ENCODE peak calls at places on chromosome 2, in ten cellular contexts. G is fibroblast of lung; H is RWPE1; S is lower lobe of right lung; D is astrocyte; B is endothelial cell of umbilical vein; J is heart left ventricle; A is CD8-positive, alpha-beta T cell; Y is AG09309; I is HCT116. P is an unnamed sample.

GRCh38 chr2:20093263-20094141 is 42.1 kb upstream of the LAPTM4A start:
- DNase-seq in G (peak), H (peak), S (no peak), D (peak), B (peak), J (peak), A (no peak), Y (peak), I (peak), P (peak)

GRCh38 chr2:48548871-48549270 is 18.9 kb downstream of the STON1 start:
- DNase-seq in G (peak), H (no peak), S (no peak), D (peak), B (no peak), J (no peak), A (no peak), Y (no peak), I (no peak), P (no peak)

GRCh38 chr2:137957033-137957432 is 7.2 kb upstream of the HNMT start:
- DNase-seq in G (peak), H (no peak), S (no peak), D (peak), B (no peak), J (no peak), A (no peak), Y (peak), I (no peak), P (no peak)

GRCh38 chr2:67500541-67500940 is 103.4 kb downstream of the ETAA1 start:
- DNase-seq in G (peak), H (no peak), S (no peak), D (peak), B (no peak), J (no peak), A (no peak), Y (no peak), I (no peak), P (no peak)

GRCh38 chr2:40352321-40353099 is 99.4 kb downstream of the SLC8A1 start:
- DNase-seq in G (no peak), H (peak), S (no peak), D (no peak), B (no peak), J (no peak), A (no peak), Y (no peak), I (no peak), P (no peak)

GRCh38 chr2:217714268-217714643 is 288.5 kb downstream of the TNS1 start:
- DNase-seq in G (peak), H (peak), S (peak), D (peak), B (peak), J (peak), A (no peak), Y (no peak), I (no peak), P (peak)

GRCh38 chr2:236588932-236589331 is 19.3 kb downstream of the ACKR3 start:
- DNase-seq in G (no peak), H (no peak), S (no peak), D (no peak), B (no peak), J (no peak), A (no peak), Y (no peak), I (no peak), P (no peak)

GRCh38 chr2:81324046-81324445 is 1019.5 kb upstream of the LRRTM1 start:
- DNase-seq in G (peak), H (no peak), S (no peak), D (no peak), B (no peak), J (no peak), A (no peak), Y (no peak), I (peak), P (no peak)

GRCh38 chr2:98359986-98360385 is 13.7 kb downstream of the CNGA3 start:
- DNase-seq in G (no peak), H (peak), S (no peak), D (no peak), B (no peak), J (no peak), A (no peak), Y (no peak), I (no peak), P (no peak)

GRCh38 chr2:163667064-163667887 is 68.5 kb downstream of the FIGN start:
- DNase-seq in G (peak), H (peak), S (no peak), D (peak), B (peak), J (peak), A (no peak), Y (peak), I (no peak), P (no peak)

GRCh38 chr2:7468955-7469354 is 551.7 kb downstream of the RNF144A start:
- DNase-seq in G (no peak), H (no peak), S (no peak), D (no peak), B (no peak), J (no peak), A (no peak), Y (no peak), I (no peak), P (no peak)

GRCh38 chr2:149259136-149259535 is 71.3 kb upstream of the LYPD6 start:
- DNase-seq in G (no peak), H (no peak), S (no peak), D (no peak), B (no peak), J (no peak), A (no peak), Y (no peak), I (no peak), P (no peak)
- TF ChIP-seq CTCF in G (no peak), H (no peak), S (no peak), D (no peak), B (no peak), J (no peak), A (no peak), Y (no peak), I (no peak), P (no peak)

GRCh38 chr2:165778653-165779451 is 15.2 kb downstream of the GALNT3 start:
- DNase-seq in G (no peak), H (no peak), S (no peak), D (no peak), B (peak), J (no peak), A (no peak), Y (no peak), I (no peak), P (no peak)
- TF ChIP-seq CTCF in G (peak), H (no peak), S (peak), D (peak), B (peak), J (no peak), A (no peak), Y (no peak), I (no peak), P (peak)

GRCh38 chr2:130376433-130377293 is 20.8 kb downstream of the PTPN18 start:
- DNase-seq in G (no peak), H (no peak), S (no peak), D (no peak), B (no peak), J (no peak), A (no peak), Y (no peak), I (no peak), P (no peak)
- TF ChIP-seq CTCF in G (peak), H (no peak), S (no peak), D (no peak), B (no peak), J (no peak), A (no peak), Y (peak), I (no peak), P (peak)

DNA sequence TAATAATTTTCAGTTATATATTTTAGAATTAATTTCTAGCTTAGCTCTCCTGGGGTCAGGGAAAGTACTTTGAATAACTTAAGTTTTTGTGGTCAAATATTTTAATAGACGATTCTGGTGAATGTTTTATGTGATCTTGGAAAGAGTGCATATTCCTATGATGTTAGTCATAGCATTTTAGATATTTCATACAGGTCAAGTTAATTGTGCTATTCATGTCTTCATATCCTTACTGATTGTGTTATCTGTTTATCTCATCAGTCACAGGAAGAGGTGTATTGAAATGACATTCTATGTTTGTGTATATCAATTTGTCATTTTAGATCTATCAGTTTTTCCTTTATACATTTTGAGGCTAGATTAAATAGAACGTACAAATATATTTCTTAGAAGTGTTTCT is 576.2 kb downstream of the CPS1 start:
- DNase-seq in G (no peak), H (peak), S (no peak), D (peak), B (peak), J (no peak), A (no peak), Y (no peak), I (no peak), P (no peak)
- TF ChIP-seq CTCF in G (no peak), H (no peak), S (no peak), D (no peak), B (no peak), J (no peak), A (no peak), Y (no peak), I (no peak), P (no peak)

GRCh38 chr2:177797808-177798207 is 274.8 kb downstream of the PDE11A start:
- DNase-seq in G (no peak), H (no peak), S (no peak), D (no peak), B (no peak), J (no peak), A (no peak), Y (no peak), I (no peak), P (peak)

GRCh38 chr2:177796011-177796410 is 276.6 kb downstream of the PDE11A start:
- DNase-seq in G (no peak), H (no peak), S (no peak), D (no peak), B (no peak), J (no peak), A (no peak), Y (no peak), I (no peak), P (no peak)

GRCh38 chr2:177796644-177797415 is 275.7 kb downstream of the PDE11A start:
- DNase-seq in G (no peak), H (no peak), S (no peak), D (no peak), B (no peak), J (no peak), A (no peak), Y (no peak), I (no peak), P (no peak)

GRCh38 chr2:177799531-177799930 is 273.0 kb downstream of the PDE11A start:
- DNase-seq in G (peak), H (no peak), S (no peak), D (peak), B (peak), J (no peak), A (no peak), Y (no peak), I (no peak), P (peak)
- TF ChIP-seq CTCF in G (peak), H (peak), S (peak), D (peak), B (peak), J (no peak), A (no peak), Y (peak), I (no peak), P (peak)

DNA sequence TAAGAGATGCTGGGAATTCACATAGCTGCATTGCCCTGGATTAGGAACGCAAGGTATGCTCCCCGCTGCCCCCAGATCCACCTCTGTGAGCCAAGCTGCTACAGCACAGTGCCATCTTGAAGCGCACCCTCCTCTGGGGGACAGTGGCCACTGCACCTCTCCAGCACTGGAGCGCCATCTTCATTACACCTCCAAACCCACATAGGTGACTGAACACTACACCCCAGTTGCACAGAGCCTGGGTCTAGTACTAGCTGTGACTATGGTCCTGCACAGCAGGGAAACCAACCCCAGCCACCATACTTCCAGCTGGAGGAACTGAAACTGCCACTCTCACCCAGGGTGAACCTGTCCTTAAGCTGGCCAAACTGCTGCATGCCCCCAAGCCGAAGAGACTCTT is 84.6 kb downstream of the TMEM237 start:
- DNase-seq in G (no peak), H (no peak), S (no peak), D (no peak), B (no peak), J (no peak), A (no peak), Y (no peak), I (no peak), P (no peak)
- TF ChIP-seq CTCF in G (no peak), H (no peak), S (no peak), D (no peak), B (no peak), J (no peak), A (no peak), Y (no peak), I (no peak), P (no peak)

DNA sequence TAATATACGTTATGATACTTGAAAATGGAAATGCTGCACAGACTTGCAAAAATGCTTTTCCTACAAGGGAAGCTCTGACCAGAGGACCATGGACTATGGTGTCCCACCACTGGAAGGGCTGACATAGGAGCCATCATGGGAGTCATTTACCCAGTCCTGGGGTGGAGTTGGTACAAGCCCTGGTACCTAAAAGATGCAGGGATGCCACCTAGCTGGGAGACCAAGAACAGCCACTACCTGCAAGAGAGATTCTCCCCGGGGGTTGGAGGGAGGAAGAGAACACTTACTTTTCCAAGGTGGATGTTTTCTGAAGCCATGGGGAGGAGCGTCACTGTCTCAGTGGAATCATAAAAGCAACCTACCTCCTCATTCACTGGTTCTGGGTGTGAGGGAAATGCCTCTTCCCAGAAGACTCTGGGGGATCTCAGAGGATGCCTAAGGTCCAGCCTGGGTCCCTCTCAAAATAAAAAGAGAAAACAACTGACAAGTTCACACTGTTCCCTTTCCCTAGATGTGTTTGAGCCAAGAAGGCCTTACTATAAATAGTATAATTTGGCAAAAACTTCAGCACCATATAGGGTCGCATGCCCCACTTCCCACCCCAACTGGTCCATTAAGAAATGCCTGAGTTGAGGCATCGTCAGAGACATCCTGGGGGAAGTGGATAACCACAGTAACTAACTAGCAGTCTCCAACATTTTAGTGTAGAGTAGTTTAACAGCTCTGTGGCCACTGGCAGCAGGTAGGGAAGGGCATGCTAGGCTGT is 39.9 kb downstream of the REEP1 start:
- DNase-seq in G (no peak), H (no peak), S (no peak), D (no peak), B (no peak), J (no peak), A (no peak), Y (no peak), I (no peak), P (no peak)
- TF ChIP-seq CTCF in G (no peak), H (no peak), S (peak), D (no peak), B (no peak), J (no peak), A (no peak), Y (peak), I (no peak), P (no peak)

GRCh38 chr2:157876066-157876770 is at the start of gene ACVR1:
- DNase-seq in G (peak), H (peak), S (peak), D (peak), B (peak), J (peak), A (peak), Y (peak), I (peak), P (peak)
- TF ChIP-seq CTCF in G (no peak), H (peak), S (peak), D (peak), B (peak), J (peak), A (peak), Y (peak), I (no peak), P (peak)

DNA sequence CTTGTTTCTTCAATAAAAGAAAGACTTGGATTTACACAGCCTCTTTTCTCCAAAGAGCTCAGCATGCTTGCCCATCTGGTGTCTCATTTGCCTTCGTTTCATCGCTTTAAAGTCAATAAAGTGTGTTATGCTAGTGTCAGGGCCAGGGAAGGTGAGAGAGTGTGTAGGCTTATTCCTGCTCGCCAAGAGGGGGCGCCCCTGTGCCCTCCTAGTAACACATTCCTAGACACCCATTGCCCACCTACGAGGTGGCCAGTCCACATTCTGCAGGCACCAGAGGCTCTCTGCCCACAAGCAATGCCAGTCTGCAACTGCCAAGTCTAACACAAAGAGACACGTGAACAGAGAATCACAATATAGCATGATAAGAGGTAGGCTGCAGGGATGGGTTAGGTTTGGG is 39.4 kb upstream of the DAPL1 start:
- DNase-seq in G (no peak), H (no peak), S (no peak), D (no peak), B (peak), J (no peak), A (no peak), Y (no peak), I (peak), P (no peak)
- TF ChIP-seq CTCF in G (peak), H (no peak), S (no peak), D (peak), B (peak), J (no peak), A (no peak), Y (peak), I (peak), P (peak)

GRCh38 chr2:232385660-232386489 is 7.3 kb downstream of the ALPP start:
- DNase-seq in G (peak), H (no peak), S (peak), D (peak), B (peak), J (no peak), A (no peak), Y (peak), I (peak), P (no peak)
- TF ChIP-seq CTCF in G (no peak), H (no peak), S (no peak), D (no peak), B (no peak), J (no peak), A (no peak), Y (peak), I (peak), P (no peak)